ENCODE peak calls at places on chromosome 20, in ten cellular contexts. R is heart right ventricle, T is esophagus squamous epithelium, V is choroid plexus epithelial cell, N is AG04450, I is bronchial epithelial cell, Z is BJ, E is cardiac fibroblast, L is tibial artery, J is brain microvascular endothelial cell. B is an unnamed sample.

GRCh38 chr20:59253779-59254319 is 46.6 kb upstream of the EDN3 start:
- DNase-seq in I (no peak), T (no peak), N (no peak), E (no peak), L (no peak), J (no peak), Z (no peak), V (no peak), R (no peak), B (no peak)

GRCh38 chr20:7015257-7015656 is 247.8 kb downstream of the BMP2 start:
- DNase-seq in J (no peak), Z (no peak), R (no peak), T (no peak), L (no peak), I (no peak), V (no peak), N (no peak), E (no peak), B (no peak)

GRCh38 chr20:3188823-3189413 is 15.6 kb downstream of the DDRGK1 start:
- DNase-seq in J (no peak), R (no peak), E (no peak), Z (no peak), V (no peak), L (no peak), N (no peak), I (no peak), T (no peak), B (no peak)

GRCh38 chr20:62994850-62995249 is 11.9 kb downstream of the BHLHE23 start:
- DNase-seq in Z (no peak), T (no peak), J (no peak), R (no peak), E (no peak), L (no peak), N (no peak), V (no peak), I (no peak), B (no peak)

GRCh38 chr20:39878321-39878720 is 810.7 kb downstream of the MAFB start:
- DNase-seq in E (no peak), J (no peak), V (no peak), L (no peak), Z (no peak), N (no peak), T (no peak), R (no peak), I (no peak), B (no peak)

GRCh38 chr20:56422824-56423189 is 10.7 kb downstream of the CASS4 start:
- DNase-seq in Z (no peak), N (no peak), T (no peak), E (no peak), V (no peak), R (no peak), L (no peak), I (no peak), J (peak), B (no peak)

GRCh38 chr20:54133434-54134427 is 40.1 kb downstream of the CYP24A1 start:
- DNase-seq in V (peak), Z (no peak), N (no peak), L (no peak), R (no peak), J (no peak), T (no peak), E (peak), I (peak), B (peak)

GRCh38 chr20:62571667-62572344 is 70.5 kb upstream of the SLCO4A1 start:
- DNase-seq in I (no peak), R (no peak), V (no peak), T (no peak), E (no peak), Z (no peak), N (no peak), L (no peak), J (no peak), B (no peak)

GRCh38 chr20:43558412-43559146 is at the start of gene SGK2:
- DNase-seq in T (no peak), J (peak), Z (no peak), E (peak), V (no peak), N (no peak), L (no peak), I (peak), R (no peak), B (peak)

GRCh38 chr20:37327748-37328147 is 18.2 kb upstream of the SRC start:
- DNase-seq in J (no peak), V (no peak), T (no peak), Z (peak), I (no peak), R (peak), E (peak), N (peak), L (peak), B (peak)

GRCh38 chr20:919491-919916 is 3.4 kb upstream of the ANGPT4 start:
- DNase-seq in N (no peak), V (no peak), R (no peak), I (no peak), T (no peak), J (no peak), L (no peak), Z (no peak), E (no peak), B (no peak)

GRCh38 chr20:50691585-50692552 is 527 bp upstream of the RIPOR3 start:
- DNase-seq in T (no peak), E (peak), N (peak), Z (peak), L (peak), R (no peak), J (peak), I (peak), V (peak), B (peak)

GRCh38 chr20:61295726-61296628 is 43.9 kb downstream of the CDH4 start:
- DNase-seq in V (peak), Z (no peak), L (no peak), T (no peak), I (peak), E (peak), J (no peak), N (no peak), R (no peak), B (peak)

GRCh38 chr20:45782890-45783289 is 8.8 kb downstream of the WFDC3 start:
- DNase-seq in V (no peak), Z (no peak), I (peak), R (no peak), N (no peak), L (no peak), T (no peak), E (peak), J (no peak), B (no peak)

GRCh38 chr20:8519887-8520286 is 387.8 kb downstream of the PLCB1 start:
- DNase-seq in N (no peak), V (no peak), R (no peak), L (no peak), Z (no peak), I (no peak), J (no peak), T (no peak), E (no peak), B (no peak)

GRCh38 chr20:8523684-8524083 is 391.6 kb downstream of the PLCB1 start:
- DNase-seq in T (no peak), N (no peak), V (peak), J (no peak), E (peak), R (no peak), I (no peak), Z (no peak), L (no peak), B (peak)

GRCh38 chr20:8522191-8522590 is 390.1 kb downstream of the PLCB1 start:
- DNase-seq in L (no peak), Z (no peak), T (no peak), E (no peak), V (no peak), J (no peak), N (no peak), R (no peak), I (no peak), B (no peak)

GRCh38 chr20:8527998-8528397 is 395.9 kb downstream of the PLCB1 start:
- DNase-seq in R (no peak), L (no peak), V (peak), Z (no peak), N (peak), I (peak), T (no peak), E (peak), J (peak), B (peak)

DNA sequence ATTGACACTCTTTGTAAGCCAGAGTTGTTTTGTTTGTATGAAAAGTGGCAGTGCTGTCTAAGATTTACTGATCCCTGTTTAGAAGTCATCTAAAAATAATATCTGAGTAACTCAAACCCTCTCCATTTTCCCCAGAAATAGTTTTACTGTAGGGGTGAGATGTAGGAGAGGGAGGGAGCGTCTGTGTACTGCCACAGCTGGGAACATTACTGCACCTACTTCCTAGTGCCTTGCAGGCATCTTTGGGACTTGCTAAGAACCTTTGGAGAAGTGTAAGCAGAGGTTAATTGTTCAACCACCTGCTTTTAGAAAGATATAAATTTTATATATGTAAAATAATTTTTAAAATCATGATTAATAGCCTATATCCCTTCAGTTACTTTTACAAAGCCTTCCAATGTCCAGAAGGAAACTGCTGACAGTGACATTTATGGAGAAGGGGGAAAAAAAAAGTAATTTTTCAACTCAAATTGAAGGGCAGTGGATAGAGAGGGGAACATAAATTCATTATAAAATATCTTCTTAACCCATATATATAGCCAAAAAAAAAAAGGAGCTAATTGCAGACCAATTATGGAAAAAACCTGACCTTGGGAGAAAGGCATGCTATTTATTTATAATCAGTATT is 392.8 kb downstream of the PLCB1 start:
- DNase-seq in T (no peak), E (no peak), N (no peak), Z (no peak), L (no peak), V (no peak), R (no peak), I (no peak), J (no peak), B (no peak)
- TF ChIP-seq CTCF in T (no peak), E (no peak), N (no peak), Z (no peak), L (no peak), V (no peak), R (no peak), I (no peak), J (no peak), B (no peak)

DNA sequence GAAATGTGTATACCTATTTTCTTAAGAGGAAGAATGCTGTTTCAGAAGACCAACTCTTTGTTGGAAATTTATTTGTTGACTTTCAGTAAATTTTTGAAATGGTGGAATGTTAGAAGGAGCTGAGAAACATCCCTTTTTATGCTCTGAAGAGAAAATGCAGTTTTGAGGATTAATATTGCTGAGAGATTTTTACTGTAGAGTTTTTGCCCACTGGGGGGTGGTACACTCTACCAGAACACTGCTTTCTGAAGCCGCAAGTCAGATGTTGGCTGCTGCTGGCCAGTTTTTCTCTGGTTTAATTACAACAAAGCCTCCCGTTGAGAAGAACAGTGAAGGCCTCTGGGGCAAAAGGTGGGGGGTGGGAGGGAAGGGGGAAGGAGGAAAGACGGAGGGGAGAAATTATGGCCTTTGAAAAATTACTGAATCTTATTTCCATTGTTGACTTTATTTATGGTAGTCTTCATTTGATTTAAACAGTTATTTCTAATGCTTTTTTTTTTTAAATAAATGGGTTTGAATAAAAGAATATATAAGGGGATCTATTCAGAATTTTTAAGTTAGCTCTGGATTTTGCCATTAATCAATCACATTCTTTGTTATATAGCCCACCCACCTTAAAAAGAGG is 3.0 kb downstream of the FLRT3 start:
- DNase-seq in I (peak), E (peak), Z (no peak), R (no peak), J (peak), L (no peak), T (no peak), N (peak), V (peak), B (peak)
- H3K4me3 ChIP-seq in I (peak), E (no peak), Z (no peak), R (no peak), J (no peak), L (no peak), T (peak), N (no peak), V (peak), B (no peak)

DNA sequence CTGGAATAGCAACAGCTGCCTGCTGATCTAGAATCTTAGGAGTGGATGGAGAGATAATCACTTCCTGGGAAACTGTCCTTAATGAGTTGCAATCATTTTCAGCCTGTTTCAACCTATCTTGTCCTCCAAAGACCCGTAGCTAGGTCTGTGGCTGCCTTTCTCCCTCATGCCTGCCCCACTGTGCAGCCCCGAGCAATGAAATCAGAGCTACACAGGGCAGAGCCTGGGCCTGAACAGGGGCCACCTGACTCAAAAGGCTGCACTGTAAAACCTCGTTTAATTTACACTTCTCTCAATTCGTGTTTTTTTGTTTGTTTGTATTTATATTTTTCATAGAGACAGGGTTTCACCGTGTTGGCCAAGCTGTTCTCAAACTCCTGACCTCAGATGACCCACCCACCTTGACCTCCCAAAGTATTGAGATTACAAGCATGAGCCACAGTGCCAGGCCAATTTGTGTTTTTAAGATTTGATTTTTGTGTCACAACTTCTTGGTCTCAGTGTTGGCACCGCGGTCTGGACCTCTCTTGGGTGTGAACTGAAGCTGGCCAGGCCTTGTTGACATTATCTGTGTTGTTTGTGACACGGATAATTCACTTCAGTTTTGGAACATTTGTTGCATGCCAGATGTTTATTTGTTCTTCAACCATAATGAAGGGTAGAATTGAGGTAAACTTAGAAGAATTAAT is 21.5 kb downstream of the GGTLC1 start:
- DNase-seq in R (no peak), L (no peak), T (no peak), E (no peak), I (no peak), Z (no peak), J (no peak), N (no peak), V (no peak), B (no peak)
- TF ChIP-seq CTCF in R (no peak), L (no peak), T (no peak), E (no peak), I (no peak), Z (no peak), J (no peak), N (no peak), V (no peak), B (no peak)

GRCh38 chr20:36154696-36155628 is at the start of gene EPB41L1:
- DNase-seq in J (no peak), I (no peak), E (no peak), N (no peak), V (peak), T (no peak), R (peak), L (peak), Z (no peak), B (no peak)
- H3K4me3 ChIP-seq in J (peak), I (peak), E (peak), N (peak), V (peak), T (peak), R (peak), L (peak), Z (peak), B (peak)

DNA sequence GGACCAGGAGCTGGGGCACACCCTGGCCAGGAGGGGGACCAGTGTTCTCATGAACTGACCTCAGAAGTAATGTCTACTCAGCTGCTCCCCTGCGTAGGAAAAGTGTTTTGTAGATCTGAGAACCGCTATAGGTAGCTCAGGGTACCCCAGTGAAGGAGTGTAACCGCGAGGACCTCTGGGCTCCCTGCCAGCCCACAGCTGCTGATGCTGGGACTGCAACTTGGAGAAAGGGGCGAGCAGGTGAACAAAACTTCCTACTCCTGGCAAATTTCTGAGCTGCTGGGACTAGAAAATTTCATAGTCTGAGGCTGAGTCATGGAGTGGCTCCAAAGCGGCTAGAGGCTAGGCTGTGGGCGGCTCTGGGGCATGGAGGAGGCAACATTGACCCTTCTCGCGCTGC is 51.9 kb downstream of the PYGB start:
- DNase-seq in E (no peak), Z (no peak), L (no peak), T (no peak), N (no peak), J (peak), V (peak), I (peak), R (no peak), B (no peak)
- TF ChIP-seq CTCF in E (peak), Z (no peak), L (no peak), T (no peak), N (peak), J (peak), V (peak), I (no peak), R (no peak), B (peak)